ENCODE peak calls at places on chromosomes 11 and 22, in five cellular contexts. V is CD8-positive, alpha-beta memory T cell; Y is AML-193; P is myocyte; H is heart left ventricle. N is an unnamed sample.

GRCh38 chr11:45678962-45679361 is 13.5 kb upstream of the CHST1 start:
- DNase-seq in V (no peak), Y (no peak), P (no peak), H (no peak), N (no peak)

GRCh38 chr22:29205598-29206371 is at the start of gene EMID1:
- DNase-seq in V (no peak), Y (peak), P (peak), H (peak), N (no peak)

GRCh38 chr11:39113606-39114005 is 2345.8 kb downstream of the LRRC4C start:
- DNase-seq in V (no peak), Y (no peak), P (no peak), H (no peak), N (no peak)

GRCh38 chr11:68808787-68809186 is 32.9 kb downstream of the CPT1A start:
- DNase-seq in V (no peak), Y (no peak), P (no peak), H (no peak), N (no peak)

GRCh38 chr22:34776827-34777226 is 289.1 kb upstream of the ISX start:
- DNase-seq in V (no peak), Y (no peak), P (no peak), H (no peak), N (no peak)

GRCh38 chr11:7436657-7437056 is 48.6 kb upstream of the OLFML1 start:
- DNase-seq in V (no peak), Y (peak), P (no peak), H (no peak), N (peak)

GRCh38 chr22:39514373-39514973 is 5.9 kb upstream of the ATF4 start:
- DNase-seq in V (peak), Y (peak), P (peak), H (no peak), N (peak)

GRCh38 chr22:48104102-48104738 is 1341.8 kb downstream of the TBC1D22A start:
- DNase-seq in V (no peak), Y (no peak), P (no peak), H (no peak), N (no peak)

GRCh38 chr22:20957118-20957690 is 9.9 kb upstream of the AIFM3 start:
- DNase-seq in V (no peak), Y (no peak), P (no peak), H (no peak), N (no peak)

GRCh38 chr11:10597877-10598341 is 29.4 kb upstream of the LYVE1 start:
- DNase-seq in V (no peak), Y (peak), P (no peak), H (no peak), N (no peak)

GRCh38 chr11:88604255-88604654 is 266.7 kb upstream of the CTSC start:
- DNase-seq in V (no peak), Y (no peak), P (peak), H (no peak), N (no peak)

GRCh38 chr11:35675901-35676610 is 13.5 kb downstream of the TRIM44 start:
- DNase-seq in V (no peak), Y (no peak), P (peak), H (no peak), N (no peak)

GRCh38 chr22:26883393-26883792 is 226.0 kb downstream of the MIAT start:
- DNase-seq in V (no peak), Y (no peak), P (no peak), H (no peak), N (no peak)

GRCh38 chr11:36455658-36456111 is 54.4 kb downstream of the TRAF6 start:
- DNase-seq in V (no peak), Y (peak), P (peak), H (peak), N (no peak)

GRCh38 chr22:37457093-37457893 is 28.9 kb downstream of the MFNG start:
- DNase-seq in V (peak), Y (peak), P (peak), H (peak), N (peak)

GRCh38 chr11:94938399-94939055 is 34.8 kb downstream of the CWC15 start:
- DNase-seq in V (no peak), Y (no peak), P (peak), H (peak), N (no peak)

GRCh38 chr22:24118689-24119384 is 62.5 kb upstream of the SUSD2 start:
- DNase-seq in V (no peak), Y (no peak), P (no peak), H (peak), N (no peak)

GRCh38 chr11:79437981-79438630 is 2.7 kb downstream of the TENM4 start:
- DNase-seq in V (no peak), Y (no peak), P (no peak), H (no peak), N (no peak)

GRCh38 chr11:69524291-69524882 is 42.9 kb downstream of the LINC01488 start:
- DNase-seq in V (peak), Y (no peak), P (no peak), H (no peak), N (no peak)

GRCh38 chr11:2562181-2562581 is 117.4 kb downstream of the KCNQ1 start:
- DNase-seq in V (peak), Y (no peak), P (peak), H (no peak), N (no peak)

GRCh38 chr11:12392672-12393071 is 15.3 kb downstream of the PARVA start:
- DNase-seq in V (no peak), Y (no peak), P (no peak), H (no peak), N (no peak)

GRCh38 chr11:116811194-116811593 is 11.9 kb downstream of the APOA4 start:
- DNase-seq in V (no peak), Y (no peak), P (no peak), H (no peak), N (no peak)

GRCh38 chr11:27317751-27318150 is 45.3 kb downstream of the CCDC34 start:
- DNase-seq in V (no peak), Y (no peak), P (peak), H (no peak), N (no peak)

GRCh38 chr11:17805043-17805442 is 70.5 kb downstream of the KCNC1 start:
- DNase-seq in V (no peak), Y (no peak), P (no peak), H (no peak), N (no peak)

N was measured in naive thymus-derived CD4-positive, alpha-beta T cell.